ENCODE peak calls at places on chromosomes 7 and 10, in five cellular contexts. One of them, this sample, is unnamed.

GRCh38 chr7:98418636-98419315 is 17.9 kb upstream of the BAIAP2L1 start:
- DNase-seq in CD4-positive, alpha-beta T cell: no peak
- DNase-seq in neural progenitor cell: no peak
- DNase-seq in psoas muscle: peak; percentile 28
- DNase-seq in endodermal cell: peak; percentile 57
- DNase-seq in this sample: no peak

GRCh38 chr7:98990356-98990755 is 112.0 kb downstream of the TRRAP start:
- DNase-seq in CD4-positive, alpha-beta T cell: no peak
- DNase-seq in neural progenitor cell: no peak
- DNase-seq in psoas muscle: no peak
- DNase-seq in endodermal cell: no peak
- DNase-seq in this sample: peak; percentile 15

GRCh38 chr7:155361363-155361680 is 63.6 kb downstream of the INSIG1 start:
- DNase-seq in CD4-positive, alpha-beta T cell: no peak
- DNase-seq in neural progenitor cell: no peak
- DNase-seq in psoas muscle: no peak
- DNase-seq in endodermal cell: no peak
- DNase-seq in this sample: peak; percentile 55

GRCh38 chr10:49072166-49072885 is 43.0 kb downstream of the VSTM4 start:
- DNase-seq in CD4-positive, alpha-beta T cell: no peak
- DNase-seq in neural progenitor cell: no peak
- DNase-seq in psoas muscle: no peak
- DNase-seq in endodermal cell: peak; percentile 40
- DNase-seq in this sample: no peak

GRCh38 chr10:7866191-7866590 is 47.9 kb downstream of the TAF3 start:
- DNase-seq in CD4-positive, alpha-beta T cell: no peak
- DNase-seq in neural progenitor cell: no peak
- DNase-seq in psoas muscle: no peak
- DNase-seq in endodermal cell: no peak
- DNase-seq in this sample: no peak

GRCh38 chr10:14588084-14588937 is 186.4 kb downstream of the FAM107B start:
- DNase-seq in CD4-positive, alpha-beta T cell: no peak
- DNase-seq in neural progenitor cell: no peak
- DNase-seq in psoas muscle: no peak
- DNase-seq in endodermal cell: no peak
- DNase-seq in this sample: no peak

GRCh38 chr7:75896803-75897327 is 18.0 kb downstream of the RHBDD2 start:
- DNase-seq in CD4-positive, alpha-beta T cell: no peak
- DNase-seq in neural progenitor cell: no peak
- DNase-seq in psoas muscle: no peak
- DNase-seq in endodermal cell: no peak
- DNase-seq in this sample: no peak

GRCh38 chr10:30980951-30981616 is 50.6 kb downstream of the ZNF438 start:
- DNase-seq in CD4-positive, alpha-beta T cell: no peak
- DNase-seq in neural progenitor cell: no peak
- DNase-seq in psoas muscle: peak; percentile 45
- DNase-seq in endodermal cell: no peak
- DNase-seq in this sample: no peak

GRCh38 chr10:77214799-77215198 is 422.8 kb downstream of the KCNMA1 start:
- DNase-seq in CD4-positive, alpha-beta T cell: no peak
- DNase-seq in neural progenitor cell: no peak
- DNase-seq in psoas muscle: no peak
- DNase-seq in endodermal cell: no peak
- DNase-seq in this sample: no peak
- H3K27me3 ChIP-seq in CD4-positive, alpha-beta T cell: no peaks in the 10 kb centered on the region
- H3K27me3 ChIP-seq in neural progenitor cell: no peaks in the 10 kb centered on the region
- H3K27me3 ChIP-seq in psoas muscle: no peaks in the 10 kb centered on the region
- H3K27me3 ChIP-seq in endodermal cell: no peaks in the 10 kb centered on the region
- H3K27me3 ChIP-seq in this sample: no peaks in the 10 kb centered on the region

GRCh38 chr10:107011992-107012391 is 152.5 kb downstream of the SORCS1 start:
- DNase-seq in CD4-positive, alpha-beta T cell: no peak
- DNase-seq in neural progenitor cell: no peak
- DNase-seq in psoas muscle: no peak
- DNase-seq in endodermal cell: no peak
- DNase-seq in this sample: no peak

GRCh38 chr10:107011113-107011512 is 153.4 kb downstream of the SORCS1 start:
- DNase-seq in CD4-positive, alpha-beta T cell: no peak
- DNase-seq in neural progenitor cell: peak; percentile 24
- DNase-seq in psoas muscle: no peak
- DNase-seq in endodermal cell: no peak
- DNase-seq in this sample: no peak

GRCh38 chr10:107019154-107019553 is 145.4 kb downstream of the SORCS1 start:
- DNase-seq in CD4-positive, alpha-beta T cell: no peak
- DNase-seq in neural progenitor cell: no peak
- DNase-seq in psoas muscle: no peak
- DNase-seq in endodermal cell: no peak
- DNase-seq in this sample: no peak

GRCh38 chr10:107013258-107014001 is 151.1 kb downstream of the SORCS1 start:
- DNase-seq in CD4-positive, alpha-beta T cell: no peak
- DNase-seq in neural progenitor cell: peak; percentile 55
- DNase-seq in psoas muscle: no peak
- DNase-seq in endodermal cell: no peak
- DNase-seq in this sample: no peak
- H3K27me3 ChIP-seq in CD4-positive, alpha-beta T cell: no peaks in the 10 kb centered on the region
- H3K27me3 ChIP-seq in neural progenitor cell: no peaks in the 10 kb centered on the region
- H3K27me3 ChIP-seq in psoas muscle: no peaks in the 10 kb centered on the region
- H3K27me3 ChIP-seq in endodermal cell: no peaks in the 10 kb centered on the region
- H3K27me3 ChIP-seq in this sample: no peaks in the 10 kb centered on the region

GRCh38 chr7:142817506-142817905 is 37.4 kb upstream of the EPHB6 start:
- DNase-seq in CD4-positive, alpha-beta T cell: no peak
- DNase-seq in neural progenitor cell: no peak
- DNase-seq in psoas muscle: no peak
- DNase-seq in endodermal cell: no peak
- DNase-seq in this sample: no peak
- H3K27me3 ChIP-seq in CD4-positive, alpha-beta T cell: no peaks in the 10 kb centered on the region
- H3K27me3 ChIP-seq in neural progenitor cell: no peaks in the 10 kb centered on the region
- H3K27me3 ChIP-seq in psoas muscle: peaks cover 9% of the 10 kb centered on the region
- H3K27me3 ChIP-seq in endodermal cell: no peaks in the 10 kb centered on the region
- H3K27me3 ChIP-seq in this sample: peaks cover 12% of the 10 kb centered on the region

DNA sequence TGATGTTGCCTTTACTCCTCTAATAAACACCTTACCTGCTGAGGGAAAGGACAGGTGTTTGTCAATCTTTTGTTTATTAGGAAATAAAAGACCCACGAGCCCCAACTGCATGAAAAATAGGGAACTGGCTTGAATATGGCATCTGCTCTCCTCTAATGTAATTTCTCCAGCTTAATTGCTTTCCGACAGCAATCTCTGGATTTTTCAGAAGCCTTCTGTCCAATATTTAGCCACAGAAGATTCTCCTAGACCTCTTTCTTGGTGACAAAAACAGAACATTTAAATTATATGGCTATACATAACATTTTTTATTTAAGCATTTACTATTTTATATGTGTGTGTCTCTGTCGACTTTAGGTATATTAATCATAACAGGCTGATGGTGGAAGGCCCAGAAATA is 317.4 kb upstream of the ADARB2 start:
- DNase-seq in CD4-positive, alpha-beta T cell: no peak
- DNase-seq in neural progenitor cell: no peak
- DNase-seq in psoas muscle: no peak
- DNase-seq in endodermal cell: no peak
- DNase-seq in this sample: no peak
- H3K27me3 ChIP-seq in CD4-positive, alpha-beta T cell: no peaks in the 10 kb centered on the region
- H3K27me3 ChIP-seq in neural progenitor cell: no peaks in the 10 kb centered on the region
- H3K27me3 ChIP-seq in psoas muscle: no peaks in the 10 kb centered on the region
- H3K27me3 ChIP-seq in endodermal cell: no peaks in the 10 kb centered on the region
- H3K27me3 ChIP-seq in this sample: no peaks in the 10 kb centered on the region

GRCh38 chr10:131570716-131571307 is 259.3 kb upstream of the TCERG1L start:
- DNase-seq in CD4-positive, alpha-beta T cell: no peak
- DNase-seq in neural progenitor cell: no peak
- DNase-seq in psoas muscle: no peak
- DNase-seq in endodermal cell: peak; percentile 36
- DNase-seq in this sample: no peak
- H3K27me3 ChIP-seq in CD4-positive, alpha-beta T cell: no peaks in the 10 kb centered on the region
- H3K27me3 ChIP-seq in neural progenitor cell: no peaks in the 10 kb centered on the region
- H3K27me3 ChIP-seq in psoas muscle: no peaks in the 10 kb centered on the region
- H3K27me3 ChIP-seq in endodermal cell: no peaks in the 10 kb centered on the region
- H3K27me3 ChIP-seq in this sample: no peaks in the 10 kb centered on the region

GRCh38 chr7:36370046-36370445 is 19.6 kb upstream of the ANLN start:
- DNase-seq in CD4-positive, alpha-beta T cell: no peak
- DNase-seq in neural progenitor cell: no peak
- DNase-seq in psoas muscle: no peak
- DNase-seq in endodermal cell: no peak
- DNase-seq in this sample: no peak

GRCh38 chr7:36366649-36367560 is 22.8 kb upstream of the ANLN start:
- DNase-seq in CD4-positive, alpha-beta T cell: peak; percentile 86
- DNase-seq in neural progenitor cell: peak; percentile 96
- DNase-seq in psoas muscle: peak; percentile 89
- DNase-seq in endodermal cell: peak; percentile 97
- DNase-seq in this sample: peak; percentile 96

GRCh38 chr7:36367561-36367889 is 22.1 kb upstream of the ANLN start:
- DNase-seq in CD4-positive, alpha-beta T cell: no peak
- DNase-seq in neural progenitor cell: no peak
- DNase-seq in psoas muscle: no peak
- DNase-seq in endodermal cell: no peak
- DNase-seq in this sample: no peak

GRCh38 chr7:36366005-36366583 is 23.6 kb upstream of the ANLN start:
- DNase-seq in CD4-positive, alpha-beta T cell: no peak
- DNase-seq in neural progenitor cell: no peak
- DNase-seq in psoas muscle: no peak
- DNase-seq in endodermal cell: no peak
- DNase-seq in this sample: no peak

GRCh38 chr7:36368496-36368895 is 21.2 kb upstream of the ANLN start:
- DNase-seq in CD4-positive, alpha-beta T cell: no peak
- DNase-seq in neural progenitor cell: no peak
- DNase-seq in psoas muscle: no peak
- DNase-seq in endodermal cell: no peak
- DNase-seq in this sample: no peak
- H3K27me3 ChIP-seq in CD4-positive, alpha-beta T cell: peaks cover 4% of the 10 kb centered on the region
- H3K27me3 ChIP-seq in neural progenitor cell: peaks cover 65% of the 10 kb centered on the region
- H3K27me3 ChIP-seq in psoas muscle: no peaks in the 10 kb centered on the region
- H3K27me3 ChIP-seq in endodermal cell: peaks cover 18% of the 10 kb centered on the region
- H3K27me3 ChIP-seq in this sample: no peaks in the 10 kb centered on the region

DNA sequence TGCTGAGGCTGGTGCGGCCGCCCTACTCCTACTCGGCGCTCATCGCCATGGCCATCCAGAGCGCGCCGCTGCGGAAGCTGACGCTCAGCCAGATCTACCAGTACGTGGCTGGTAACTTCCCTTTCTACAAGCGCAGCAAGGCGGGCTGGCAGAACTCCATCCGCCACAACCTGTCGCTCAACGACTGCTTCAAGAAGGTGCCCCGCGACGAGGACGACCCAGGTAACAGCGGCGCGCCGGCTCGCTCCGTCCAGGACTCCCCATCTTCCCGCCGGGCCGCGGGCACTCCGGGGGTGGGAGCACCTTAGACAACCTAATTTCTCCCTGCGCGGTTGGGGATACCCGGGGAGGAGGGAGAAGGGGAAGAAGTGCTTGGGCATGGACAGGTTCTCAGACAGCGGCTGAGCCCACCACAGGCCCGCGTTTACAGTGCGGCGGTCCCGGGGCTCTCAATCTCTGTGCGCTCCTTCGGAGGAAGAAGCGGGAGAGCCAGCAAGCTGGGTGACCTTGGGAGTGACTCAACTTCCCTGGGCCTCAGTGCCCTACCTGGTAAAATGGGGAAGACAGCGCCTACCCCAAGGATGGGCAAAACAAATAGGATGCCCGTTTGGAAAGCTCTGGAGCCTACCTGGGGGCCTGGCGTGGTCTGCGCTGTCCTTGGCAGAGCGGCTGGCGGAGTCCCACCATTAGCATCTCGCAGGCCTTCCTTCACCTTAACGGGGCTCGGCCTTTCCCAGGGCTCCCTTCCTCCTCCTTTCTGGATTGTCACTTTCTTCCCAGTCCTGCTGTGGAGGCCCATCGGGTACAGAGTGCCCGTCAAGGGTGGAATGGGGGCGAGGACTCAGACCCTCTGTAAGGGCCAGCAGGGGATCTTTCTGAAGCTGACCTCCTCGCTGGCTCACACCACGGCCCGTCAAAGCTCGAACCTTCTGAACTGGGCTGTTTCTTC is 852 bp downstream of the FOXI2 start:
- DNase-seq in CD4-positive, alpha-beta T cell: no peak
- DNase-seq in neural progenitor cell: no peak
- DNase-seq in psoas muscle: no peak
- DNase-seq in endodermal cell: peak; percentile 72
- DNase-seq in this sample: no peak
- H3K27me3 ChIP-seq in CD4-positive, alpha-beta T cell: peaks cover 51% of the 10 kb centered on the region
- H3K27me3 ChIP-seq in neural progenitor cell: peaks cover 98% of the 10 kb centered on the region
- H3K27me3 ChIP-seq in psoas muscle: no peaks in the 10 kb centered on the region
- H3K27me3 ChIP-seq in endodermal cell: peaks cover 97% of the 10 kb centered on the region
- H3K27me3 ChIP-seq in this sample: peaks cover 60% of the 10 kb centered on the region

This sample was measured in upper lobe of right lung.